ENCODE peak calls at places on chromosome 22, in five cellular contexts. U is stimulated activated CD4-positive, alpha-beta T cell treated with anti-CD3 and anti-CD28 coated beads, Interleukin-2, amount 100 ng/mL, for 48 hours; Y is naive thymus-derived CD8-positive, alpha-beta T cell; V is CD8-positive, alpha-beta memory T cell; S is transverse colon. K is an unnamed sample.

GRCh38 chr22:39815882-39816395 is 77.6 kb downstream of the ENTHD1 start:
- DNase-seq in V (no peak), Y (no peak), U (no peak), S (no peak), K (no peak)

GRCh38 chr22:42814215-42814614 is 42.9 kb downstream of the ARFGAP3 start:
- DNase-seq in U (no peak), Y (no peak), V (no peak), S (no peak), K (no peak)

GRCh38 chr22:23137905-23138520 is 3.8 kb downstream of the RSPH14 start:
- DNase-seq in V (peak; percentile 73), U (no peak), Y (peak; percentile 71), S (peak; percentile 56), K (peak; percentile 64)

GRCh38 chr22:23305922-23306374 is 125.6 kb downstream of the BCR start:
- DNase-seq in V (no peak), S (peak; percentile 33), Y (no peak), U (no peak), K (no peak)

GRCh38 chr22:47779474-47779873 is 1017.0 kb downstream of the TBC1D22A start:
- DNase-seq in S (no peak), Y (no peak), U (no peak), V (no peak), K (no peak)

GRCh38 chr22:19723990-19724827 is 870 bp downstream of the GP1BB start:
- DNase-seq in V (no peak), U (peak; percentile 44), S (no peak), Y (no peak), K (peak; percentile 61)

GRCh38 chr22:22380098-22381030 is 128.2 kb downstream of the ZNF280B start:
- DNase-seq in U (no peak), Y (no peak), S (peak; percentile 61), V (no peak), K (peak; percentile 41)

GRCh38 chr22:36443198-36443770 is 38.2 kb downstream of the TXN2 start:
- DNase-seq in V (no peak), U (no peak), S (no peak), Y (no peak), K (no peak)

GRCh38 chr22:26894766-26895485 is 237.5 kb downstream of the MIAT start:
- DNase-seq in V (no peak), Y (no peak), U (no peak), S (no peak), K (no peak)

GRCh38 chr22:19884161-19884953 is 29.7 kb upstream of the GNB1L start:
- DNase-seq in V (no peak), Y (no peak), S (no peak), U (no peak), K (no peak)

GRCh38 chr22:49776891-49777290 is 50.8 kb downstream of the BRD1 start:
- DNase-seq in S (no peak), U (no peak), V (no peak), Y (no peak), K (no peak)

GRCh38 chr22:27397948-27398330 is 403.6 kb downstream of the MN1 start:
- DNase-seq in Y (no peak), V (no peak), U (no peak), S (peak; percentile 26), K (no peak)

GRCh38 chr22:19887251-19887985 is 32.7 kb upstream of the GNB1L start:
- DNase-seq in U (no peak), V (no peak), Y (no peak), S (no peak), K (no peak)

GRCh38 chr22:26527574-26528465 is 15.5 kb upstream of the TFIP11 start:
- DNase-seq in U (no peak), V (no peak), S (no peak), Y (no peak), K (no peak)

GRCh38 chr22:19149962-19150361 is at the start of gene GSC2:
- DNase-seq in Y (no peak), U (no peak), S (no peak), V (no peak), K (peak; percentile 45)

GRCh38 chr22:47372596-47373385 is 610.3 kb downstream of the TBC1D22A start:
- DNase-seq in Y (no peak), U (no peak), S (no peak), V (no peak), K (no peak)

GRCh38 chr22:41508770-41509170 is 35.5 kb downstream of the POLR3H start:
- DNase-seq in S (no peak), U (no peak), V (no peak), Y (no peak), K (no peak)

GRCh38 chr22:50027639-50028537 is 15.3 kb upstream of the IL17REL start:
- DNase-seq in Y (no peak), S (peak; percentile 8), V (no peak), U (peak; percentile 47), K (no peak)

GRCh38 chr22:35480143-35480542 is 60.5 kb upstream of the RASD2 start:
- DNase-seq in U (no peak), V (no peak), Y (no peak), S (peak; percentile 71), K (no peak)

GRCh38 chr22:37566329-37566837 is 6.1 kb downstream of the CDC42EP1 start:
- DNase-seq in Y (peak; percentile 48), U (no peak), S (peak; percentile 44), V (peak; percentile 52), K (peak; percentile 68)

GRCh38 chr22:44088976-44089570 is 65.0 kb downstream of the PARVB start:
- DNase-seq in V (no peak), S (peak; percentile 22), U (no peak), Y (no peak), K (no peak)

GRCh38 chr22:40033586-40034380 is 39.0 kb downstream of the FAM83F start:
- DNase-seq in Y (no peak), U (no peak), S (no peak), V (no peak), K (no peak)

GRCh38 chr22:30777589-30777988 is 82.9 kb downstream of the OSBP2 start:
- DNase-seq in U (no peak), Y (no peak), S (no peak), V (no peak), K (no peak)

GRCh38 chr22:47401976-47402770 is 639.7 kb downstream of the TBC1D22A start:
- DNase-seq in S (no peak), Y (no peak), V (no peak), U (no peak), K (no peak)

GRCh38 chr22:46049726-46050450 is 72.9 kb upstream of the WNT7B start:
- DNase-seq in S (peak; percentile 6), V (no peak), Y (no peak), U (no peak), K (no peak)

GRCh38 chr22:19759459-19759993 is 1.1 kb upstream of the TBX1 start:
- DNase-seq in S (no peak), U (no peak), V (no peak), Y (no peak), K (peak; percentile 56)

GRCh38 chr22:44889233-44889878 is 120.4 kb downstream of the PHF21B start:
- DNase-seq in U (no peak), Y (no peak), V (no peak), S (no peak), K (no peak)

GRCh38 chr22:49229483-49230193 is 598.0 kb downstream of the BRD1 start:
- DNase-seq in S (no peak), V (no peak), Y (no peak), U (no peak), K (no peak)

K was measured in GM20000.